ENCODE peak calls at places on chromosome 2, in five cellular contexts. A is natural killer cell, D is GM20000, P is DND-41, M is astrocyte of the spinal cord. V is an unnamed sample.

GRCh38 chr2:128549646-128550260 is 231.1 kb upstream of the HS6ST1 start:
- DNase-seq in M (peak; percentile 47), D (no peak), P (no peak), A (no peak), V (no peak)

GRCh38 chr2:137952586-137953129 is 11.6 kb upstream of the HNMT start:
- DNase-seq in P (no peak), D (no peak), M (no peak), A (no peak), V (no peak)

GRCh38 chr2:230739961-230740360 is 27.3 kb downstream of the CAB39 start:
- DNase-seq in P (no peak), M (no peak), A (no peak), D (no peak), V (no peak)

GRCh38 chr2:44155577-44156446 is 12.9 kb upstream of the PPM1B start:
- DNase-seq in A (no peak), D (no peak), M (no peak), P (no peak), V (no peak)

GRCh38 chr2:63048367-63049171 is 2.1 kb upstream of the OTX1 start:
- DNase-seq in M (no peak), P (no peak), A (no peak), D (peak; percentile 44), V (peak; percentile 11)

GRCh38 chr2:1559589-1560175 is 146.4 kb downstream of the TPO start:
- DNase-seq in A (no peak), P (no peak), D (no peak), M (no peak), V (no peak)

GRCh38 chr2:136212426-136213378 is 94.8 kb upstream of the CXCR4 start:
- DNase-seq in M (no peak), A (peak; percentile 23), D (peak; percentile 21), P (no peak), V (peak; percentile 68)

GRCh38 chr2:175914846-175915245 is 87.2 kb downstream of the LNPK start:
- DNase-seq in A (no peak), M (no peak), P (no peak), D (no peak), V (no peak)

GRCh38 chr2:41222593-41222992 is 770.7 kb upstream of the SLC8A1 start:
- DNase-seq in M (no peak), D (no peak), A (no peak), P (peak; percentile 5), V (no peak)

GRCh38 chr2:150472122-150472899 is 15.2 kb downstream of the RND3 start:
- DNase-seq in P (peak; percentile 17), D (no peak), A (no peak), M (peak; percentile 72), V (no peak)

GRCh38 chr2:85772019-85772745 is 18.4 kb downstream of the ATOH8 start:
- DNase-seq in D (no peak), M (peak; percentile 100), A (no peak), P (no peak), V (no peak)

GRCh38 chr2:47903781-47904447 is 2.4 kb downstream of the FBXO11 start:
- DNase-seq in A (no peak), D (no peak), P (no peak), M (no peak), V (no peak)

GRCh38 chr2:65388626-65389390 is 43.6 kb downstream of the SPRED2 start:
- DNase-seq in D (no peak), M (no peak), A (no peak), P (no peak), V (no peak)

GRCh38 chr2:160006466-160006865 is 55.9 kb downstream of the PLA2R1 start:
- DNase-seq in M (no peak), P (no peak), A (no peak), D (no peak), V (no peak)

GRCh38 chr2:219530048-219530963 is 13.3 kb downstream of the CHPF start:
- DNase-seq in A (peak; percentile 77), M (peak; percentile 78), P (peak; percentile 84), D (peak; percentile 93), V (peak; percentile 82)

GRCh38 chr2:101930847-101931246 is 60.9 kb upstream of the IL1R2 start:
- DNase-seq in D (no peak), M (no peak), P (no peak), A (no peak), V (no peak)

GRCh38 chr2:235514627-235515363 is 21.0 kb downstream of the AGAP1 start:
- DNase-seq in P (no peak), D (no peak), A (no peak), M (no peak), V (no peak)

GRCh38 chr2:75047189-75047812 is 88.9 kb downstream of the POLE4 start:
- DNase-seq in M (peak; percentile 70), P (no peak), D (no peak), A (no peak), V (no peak)

GRCh38 chr2:42141687-42142475 is 27.3 kb upstream of the EML4 start:
- DNase-seq in P (no peak), A (no peak), D (no peak), M (peak; percentile 96), V (no peak)

GRCh38 chr2:34337735-34338134 is 738.6 kb upstream of the FAM98A start:
- DNase-seq in P (no peak), M (no peak), D (no peak), A (no peak), V (no peak)

GRCh38 chr2:39216495-39217191 is 27.1 kb downstream of the CDKL4 start:
- DNase-seq in M (no peak), D (peak; percentile 13), P (peak; percentile 89), A (no peak), V (peak; percentile 89)

GRCh38 chr2:149313512-149313972 is 16.8 kb upstream of the LYPD6 start:
- DNase-seq in D (peak; percentile 77), P (no peak), A (no peak), M (peak; percentile 12), V (peak; percentile 4)

GRCh38 chr2:150143087-150143536 is 344.4 kb downstream of the RND3 start:
- DNase-seq in P (no peak), M (peak; percentile 58), D (no peak), A (no peak), V (no peak)

GRCh38 chr2:63721082-63721424 is 120.6 kb upstream of the UGP2 start:
- DNase-seq in P (no peak), D (no peak), M (no peak), A (no peak), V (no peak)

GRCh38 chr2:200591308-200591707 is 5.5 kb downstream of the AOX1 start:
- DNase-seq in D (no peak), A (no peak), M (no peak), P (no peak), V (no peak)

GRCh38 chr2:190354003-190354690 is 10.8 kb downstream of the INPP1 start:
- DNase-seq in D (no peak), P (no peak), A (no peak), M (no peak), V (no peak)

GRCh38 chr2:9310390-9310789 is 103.8 kb downstream of the ASAP2 start:
- DNase-seq in M (peak; percentile 82), A (no peak), D (no peak), P (no peak), V (no peak)

GRCh38 chr2:7467782-7468447 is 550.7 kb downstream of the RNF144A start:
- DNase-seq in M (no peak), D (no peak), P (no peak), A (no peak), V (peak; percentile 83)

GRCh38 chr2:118826093-118826492 is 21.4 kb downstream of the EN1 start:
- DNase-seq in D (no peak), P (no peak), M (no peak), A (no peak), V (no peak)

GRCh38 chr2:44933434-44933951 is 8.0 kb upstream of the SIX3 start:
- DNase-seq in A (no peak), P (no peak), M (no peak), D (no peak), V (no peak)

GRCh38 chr2:109712126-109712455 is 82.0 kb upstream of the RGPD5 start:
- DNase-seq in D (no peak), P (no peak), A (no peak), M (no peak), V (no peak)
- TF ChIP-seq CTCF in D (no peak), P (no peak), A (no peak), M (no peak), V (no peak)

GRCh38 chr2:28135324-28135723 is 244.8 kb downstream of the BABAM2 start:
- DNase-seq in D (no peak), A (no peak), P (no peak), M (no peak), V (no peak)

GRCh38 chr2:28136557-28136956 is 246.0 kb downstream of the BABAM2 start:
- DNase-seq in A (no peak), M (no peak), D (no peak), P (no peak), V (no peak)

GRCh38 chr2:28134262-28134812 is 243.8 kb downstream of the BABAM2 start:
- DNase-seq in M (no peak), P (no peak), D (no peak), A (no peak), V (peak; percentile 3)

GRCh38 chr2:28134857-28135256 is 244.3 kb downstream of the BABAM2 start:
- DNase-seq in D (no peak), M (no peak), A (no peak), P (no peak), V (no peak)

DNA sequence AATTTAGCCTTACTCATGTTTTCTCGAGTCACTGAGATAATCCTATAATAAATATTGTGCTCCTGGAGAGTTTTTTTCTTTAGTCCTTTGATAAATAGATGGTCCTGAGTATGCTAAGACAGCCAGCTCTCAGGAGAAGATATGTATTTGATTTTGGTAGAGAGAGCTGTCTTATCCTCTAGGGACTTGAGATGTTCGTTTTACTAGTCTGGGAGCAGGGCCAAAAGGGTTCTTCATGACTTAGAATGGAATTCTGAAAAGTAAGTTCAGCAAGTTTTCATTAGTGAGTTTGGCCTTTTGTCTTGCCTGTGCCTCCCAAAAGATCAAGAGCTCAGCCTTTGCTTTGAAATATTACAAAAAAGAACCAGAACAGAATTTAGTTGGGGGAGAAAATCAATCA is 246.7 kb downstream of the BABAM2 start:
- DNase-seq in P (no peak), M (peak; percentile 91), D (no peak), A (no peak), V (no peak)
- TF ChIP-seq CTCF in P (no peak), M (no peak), D (no peak), A (no peak), V (no peak)

DNA sequence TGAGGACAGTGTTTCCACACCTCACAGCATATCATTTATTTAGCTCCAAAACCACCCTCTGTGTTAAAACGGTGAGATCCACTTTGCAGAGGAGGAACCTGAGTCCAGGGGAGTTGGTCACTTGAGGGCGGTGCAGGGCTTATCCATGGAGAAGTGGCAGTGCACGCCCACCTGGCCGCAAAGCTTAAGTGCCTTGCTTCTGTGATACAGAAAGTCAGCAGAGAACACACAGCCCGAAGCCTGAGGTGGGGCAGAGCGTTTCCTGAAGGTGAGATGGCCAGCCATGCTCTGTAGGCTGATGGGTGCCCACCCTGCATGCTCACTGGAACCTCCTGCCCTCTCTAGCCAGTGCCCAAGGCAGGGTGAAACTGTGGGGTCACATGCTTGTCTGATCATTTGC is 87.3 kb downstream of the SH3RF3 start:
- DNase-seq in A (no peak), M (no peak), D (no peak), P (no peak), V (no peak)
- TF ChIP-seq CTCF in A (no peak), M (no peak), D (no peak), P (no peak), V (no peak)

DNA sequence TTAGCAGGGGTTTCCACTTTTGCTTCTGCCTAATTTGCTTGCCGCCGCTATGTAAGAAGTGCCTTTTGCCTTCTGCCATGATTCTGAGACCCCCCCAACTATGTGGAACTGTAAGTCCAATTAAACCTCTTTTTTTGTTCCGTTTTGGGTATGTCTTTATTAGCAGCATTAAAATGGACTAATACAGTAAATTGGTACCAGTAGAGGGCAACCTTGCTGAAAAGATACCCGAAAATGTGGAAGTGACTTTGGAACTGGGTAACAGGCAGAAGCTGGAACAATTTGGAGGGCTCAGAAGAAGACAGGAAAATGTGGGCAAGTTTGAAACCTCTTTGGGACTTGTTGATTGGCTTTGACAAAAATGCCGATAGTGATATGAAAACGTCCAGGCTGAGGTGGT is 216.1 kb upstream of the FSIP2 start:
- DNase-seq in A (no peak), M (no peak), P (no peak), D (no peak), V (no peak)
- TF ChIP-seq CTCF in A (no peak), M (no peak), P (no peak), D (no peak), V (no peak)